ENCODE peak calls at places on chromosomes 3 and 15, in nine cellular contexts. T is left ventricle myocardium inferior, Y is psoas muscle, M is mesenchymal stem cell, E is cardiac muscle cell, V is kidney, U is NT2/D1, C is astrocyte, R is mucosa of descending colon. S is an unnamed sample. For H3K4me1, the result is how much of the 10 kb centered on the place peaks cover.

GRCh38 chr3:17065881-17066280 is 181.1 kb downstream of the PLCL2 start:
- DNase-seq in R (no peak), Y (no peak), M (no peak), C (no peak), U (no peak), V (no peak), T (no peak), E (no peak), S (no peak)

GRCh38 chr3:71859128-71859519 is 74.2 kb upstream of the PROK2 start:
- DNase-seq in R (peak), V (no peak), C (no peak), E (peak), U (no peak), Y (no peak), M (no peak), T (no peak), S (peak)

GRCh38 chr3:9552252-9552999 is 1.2 kb downstream of the LHFPL4 start:
- DNase-seq in Y (peak), T (peak), M (peak), R (peak), E (peak), C (peak), V (peak), U (peak), S (peak)

GRCh38 chr15:36365963-36366362 is 213.5 kb upstream of the CDIN1 start:
- DNase-seq in C (no peak), U (no peak), M (peak), Y (no peak), R (no peak), V (no peak), E (peak), T (no peak), S (no peak)

GRCh38 chr3:184526158-184526483 is 35.5 kb upstream of the EPHB3 start:
- DNase-seq in V (no peak), R (no peak), M (no peak), Y (no peak), U (peak), T (no peak), C (no peak), E (no peak), S (no peak)

GRCh38 chr15:38620108-38620507 is 55.5 kb upstream of the RASGRP1 start:
- DNase-seq in M (no peak), R (no peak), Y (no peak), U (no peak), T (no peak), C (no peak), E (no peak), V (no peak), S (no peak)

GRCh38 chr3:58537412-58538301 is 667 bp upstream of the ACOX2 start:
- DNase-seq in R (no peak), C (no peak), Y (no peak), T (no peak), V (no peak), E (no peak), M (peak), U (no peak), S (no peak)

GRCh38 chr3:149816986-149817385 is 4.0 kb downstream of the RNF13 start:
- DNase-seq in R (no peak), Y (no peak), E (peak), C (no peak), V (no peak), T (no peak), M (peak), U (no peak), S (peak)

GRCh38 chr15:40731034-40731433 is 24.0 kb downstream of the RMDN3 start:
- DNase-seq in U (no peak), R (no peak), Y (no peak), M (no peak), T (no peak), C (no peak), V (no peak), E (peak), S (no peak)

GRCh38 chr3:40312661-40313226 is 3.2 kb downstream of the EIF1B start:
- DNase-seq in E (peak), C (peak), V (no peak), M (peak), Y (no peak), T (no peak), U (no peak), R (no peak), S (no peak)

GRCh38 chr3:144189044-144189443 is 217.4 kb downstream of the DIPK2A start:
- DNase-seq in E (no peak), C (peak), R (no peak), T (no peak), Y (no peak), U (peak), V (no peak), M (no peak), S (no peak)

GRCh38 chr3:171173732-171174131 is 147.2 kb upstream of the SLC2A2 start:
- DNase-seq in Y (no peak), T (peak), R (no peak), M (peak), E (no peak), C (no peak), U (no peak), V (no peak), S (no peak)

GRCh38 chr3:126317029-126317996 is 39.9 kb downstream of the KLF15 start:
- DNase-seq in Y (no peak), T (no peak), C (no peak), E (no peak), M (no peak), V (peak), U (no peak), R (no peak), S (no peak)

GRCh38 chr3:127867986-127868385 is 45.7 kb upstream of the MGLL start:
- DNase-seq in M (no peak), T (no peak), R (no peak), V (no peak), C (peak), U (no peak), Y (no peak), E (no peak), S (peak)

GRCh38 chr3:27486328-27486727 is 2.1 kb upstream of the SLC4A7 start:
- DNase-seq in U (no peak), C (no peak), V (no peak), Y (no peak), R (no peak), E (no peak), T (no peak), M (no peak), S (no peak)

GRCh38 chr3:36698314-36698713 is 66.0 kb downstream of the DCLK3 start:
- DNase-seq in T (no peak), R (no peak), V (no peak), U (no peak), C (no peak), E (no peak), Y (no peak), M (no peak), S (no peak)

GRCh38 chr3:78986702-78987101 is 781.1 kb downstream of the ROBO1 start:
- DNase-seq in T (no peak), Y (no peak), M (no peak), V (no peak), C (peak), R (no peak), E (no peak), U (peak), S (no peak)

GRCh38 chr3:37696661-37697060 is 165.0 kb upstream of the CTDSPL start:
- DNase-seq in V (no peak), Y (no peak), C (no peak), M (no peak), E (no peak), T (no peak), U (no peak), R (no peak), S (no peak)

GRCh38 chr3:125052671-125053303 is 3.0 kb downstream of the HEG1 start:
- DNase-seq in Y (peak), T (no peak), C (peak), U (no peak), R (no peak), V (no peak), M (peak), E (peak), S (no peak)
- H3K4me1 ChIP-seq in Y (half or more), T (half or more), C (half or more), U (under half), R (under half), V (under half), M (under half), E (half or more), S (under half)

DNA sequence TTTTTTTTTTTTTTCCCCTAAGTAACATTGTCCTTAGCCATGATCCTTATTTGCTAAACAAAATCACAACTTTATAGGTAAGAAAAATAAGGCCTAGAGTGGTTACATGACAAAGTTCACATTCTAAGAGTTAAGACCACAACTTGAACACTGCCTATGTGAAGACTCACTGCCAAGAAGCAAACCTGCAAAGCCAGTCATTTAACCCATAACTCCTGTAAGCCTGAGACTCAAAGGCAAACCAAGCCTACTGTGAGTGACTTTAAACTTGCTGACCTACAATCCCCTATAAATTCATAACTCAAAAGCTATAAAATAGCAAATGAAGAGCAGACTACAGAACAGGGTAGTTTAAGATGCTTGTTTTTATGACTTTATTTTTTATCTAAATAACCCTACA is 12.9 kb upstream of the ANKRD28 start:
- DNase-seq in U (no peak), C (no peak), R (peak), V (no peak), T (no peak), M (no peak), Y (no peak), E (no peak), S (no peak)
- H3K4me1 ChIP-seq in U (under half), C (under half), R (under half), V (under half), T (under half), M (under half), Y (under half), E (under half), S (under half)

DNA sequence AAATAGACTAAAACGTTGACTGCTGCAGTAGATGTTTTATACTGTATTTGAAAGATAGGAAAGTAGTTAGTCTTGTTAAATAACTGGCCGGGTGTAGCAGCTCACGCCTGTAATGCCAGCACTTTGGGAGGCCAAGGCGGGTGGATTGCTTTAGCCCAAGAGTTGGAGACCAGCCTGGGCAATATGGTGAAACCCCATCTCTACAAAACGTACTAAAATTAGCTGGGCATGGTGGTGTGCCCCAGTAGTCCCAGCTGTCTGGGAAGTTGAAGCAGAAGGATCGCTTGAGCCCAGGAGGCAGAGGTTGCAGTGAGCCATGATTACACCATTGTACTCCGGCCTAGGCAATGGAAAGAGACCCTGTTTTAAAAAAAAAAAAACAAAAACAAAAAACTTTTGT is 60.5 kb upstream of the ULK4 start:
- DNase-seq in T (no peak), V (no peak), R (no peak), Y (peak), C (no peak), U (no peak), E (no peak), M (no peak), S (no peak)
- H3K4me1 ChIP-seq in T (half or more), V (under half), R (half or more), Y (half or more), C (half or more), U (under half), E (under half), M (under half), S (half or more)

GRCh38 chr3:12952322-12953200 is 111.2 kb upstream of the RPL32 start:
- DNase-seq in U (no peak), V (no peak), C (no peak), Y (no peak), R (no peak), E (no peak), T (no peak), M (no peak), S (no peak)
- H3K4me1 ChIP-seq in U (under half), V (under half), C (under half), Y (half or more), R (under half), E (under half), T (half or more), M (under half), S (under half)

S was measured in foreskin keratinocyte.